ENCODE peak calls at places on chromosome 22, in five cellular contexts. V is pancreas; O is CD8-positive, alpha-beta memory T cell; P is uterus; B is right atrium auricular region. F is an unnamed sample.

GRCh38 chr22:35561796-35562526 is 21.3 kb downstream of the RASD2 start:
- DNase-seq in B (no peak), P (no peak), O (no peak), V (no peak), F (peak; percentile 35)

GRCh38 chr22:21907638-21908522 is 40.4 kb upstream of the MAPK1 start:
- DNase-seq in O (no peak), V (no peak), P (no peak), B (no peak), F (no peak)

GRCh38 chr22:32996702-32997101 is 61.5 kb downstream of the SYN3 start:
- DNase-seq in P (peak; percentile 48), V (peak; percentile 18), O (no peak), B (peak; percentile 90), F (peak; percentile 71)

GRCh38 chr22:40666151-40666848 is 13.0 kb upstream of the MCHR1 start:
- DNase-seq in P (peak; percentile 69), V (no peak), B (no peak), O (no peak), F (no peak)

GRCh38 chr22:49960967-49961600 is 512 bp downstream of the PIM3 start:
- DNase-seq in B (no peak), V (peak; percentile 75), P (peak; percentile 41), O (peak; percentile 38), F (peak; percentile 59)

GRCh38 chr22:37069719-37070118 is 18.2 kb downstream of the KCTD17 start:
- DNase-seq in P (no peak), B (no peak), O (no peak), V (no peak), F (no peak)

GRCh38 chr22:40671369-40671768 is 7.9 kb upstream of the MCHR1 start:
- DNase-seq in P (no peak), B (no peak), V (no peak), O (no peak), F (no peak)

GRCh38 chr22:49972163-49973017 is 11.8 kb downstream of the PIM3 start:
- DNase-seq in P (peak; percentile 39), O (no peak), B (no peak), V (peak; percentile 73), F (no peak)

GRCh38 chr22:47678667-47679287 is 916.3 kb downstream of the TBC1D22A start:
- DNase-seq in B (no peak), P (no peak), V (no peak), O (no peak), F (no peak)

GRCh38 chr22:47674600-47674999 is 912.1 kb downstream of the TBC1D22A start:
- DNase-seq in B (peak; percentile 48), V (no peak), O (no peak), P (no peak), F (no peak)

GRCh38 chr22:47681766-47682165 is 919.3 kb downstream of the TBC1D22A start:
- DNase-seq in V (no peak), O (no peak), B (peak; percentile 21), P (no peak), F (no peak)

GRCh38 chr22:47676685-47677084 is 914.2 kb downstream of the TBC1D22A start:
- DNase-seq in P (no peak), O (no peak), V (no peak), B (peak; percentile 23), F (no peak)

GRCh38 chr22:47678048-47678447 is 915.6 kb downstream of the TBC1D22A start:
- DNase-seq in V (no peak), P (no peak), O (no peak), B (no peak), F (no peak)
- H3K9me3 ChIP-seq in V (no peaks in the 10 kb centered on the region), P (no peaks in the 10 kb centered on the region), O (no peaks in the 10 kb centered on the region), B (no peaks in the 10 kb centered on the region), F (peaks cover 8% of the 10 kb centered on the region)

DNA sequence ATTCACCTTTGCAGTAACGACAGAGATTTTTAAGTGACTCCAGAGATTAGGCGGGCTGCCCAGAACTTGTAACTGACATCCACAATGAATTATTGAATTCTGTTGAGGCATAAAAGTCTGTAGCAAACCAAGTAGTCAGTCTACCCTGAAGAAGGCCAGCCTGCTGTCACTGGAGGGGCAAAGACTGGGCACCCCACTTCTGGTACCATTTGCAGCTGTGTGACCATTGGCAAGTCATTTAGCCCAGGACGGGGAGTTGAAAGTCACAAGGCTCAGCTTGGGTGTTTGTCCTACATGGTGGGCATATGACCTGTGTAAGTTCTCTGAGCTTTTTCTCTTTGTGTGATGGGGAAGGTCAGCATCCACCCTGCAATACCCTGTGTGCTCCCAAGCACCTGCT is 119.4 kb downstream of the ARHGAP8 start:
- DNase-seq in O (no peak), P (no peak), B (no peak), V (no peak), F (no peak)
- H3K9me3 ChIP-seq in O (no peaks in the 10 kb centered on the region), P (no peaks in the 10 kb centered on the region), B (no peaks in the 10 kb centered on the region), V (no peaks in the 10 kb centered on the region), F (peaks cover 16% of the 10 kb centered on the region)

GRCh38 chr22:47574551-47574950 is 812.1 kb downstream of the TBC1D22A start:
- DNase-seq in B (no peak), V (no peak), O (no peak), P (no peak), F (no peak)
- H3K9me3 ChIP-seq in B (no peaks in the 10 kb centered on the region), V (no peaks in the 10 kb centered on the region), O (no peaks in the 10 kb centered on the region), P (no peaks in the 10 kb centered on the region), F (no peaks in the 10 kb centered on the region)

DNA sequence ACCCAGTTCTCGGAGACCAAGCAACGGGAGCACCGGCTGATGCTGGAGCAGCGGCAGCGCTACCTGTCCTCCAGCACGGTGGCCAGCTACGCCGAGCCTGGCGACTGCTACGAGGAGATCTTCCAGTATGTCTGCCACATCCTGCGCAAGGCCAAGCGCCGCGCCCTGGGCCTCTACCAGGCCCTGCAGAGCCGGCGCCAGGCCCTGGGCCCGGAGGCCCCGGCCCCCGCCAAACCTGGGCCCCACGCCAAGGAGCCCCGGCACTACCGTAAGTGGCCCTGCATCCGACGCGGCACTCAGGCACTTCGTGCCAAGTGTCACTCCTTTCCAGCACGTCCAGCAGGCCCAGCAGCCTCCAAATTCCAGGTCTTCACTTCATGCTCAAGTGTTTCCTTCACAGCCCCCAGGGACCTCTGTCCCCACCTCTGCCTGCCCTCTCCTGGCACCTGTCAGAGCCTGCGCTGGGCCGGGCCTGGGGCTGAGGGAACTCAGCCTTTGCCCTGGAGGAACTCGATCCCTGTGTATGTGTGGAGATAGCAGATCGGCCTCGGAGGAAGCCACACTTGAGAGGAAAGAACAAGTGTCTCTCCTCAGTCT is 76.2 kb downstream of the CACNA1I start:
- DNase-seq in B (no peak), O (no peak), V (no peak), P (no peak), F (no peak)
- H3K9me3 ChIP-seq in B (no peaks in the 10 kb centered on the region), O (no peaks in the 10 kb centered on the region), V (no peaks in the 10 kb centered on the region), P (no peaks in the 10 kb centered on the region), F (peaks cover 3% of the 10 kb centered on the region)

GRCh38 chr22:47064416-47064815 is 302.0 kb downstream of the TBC1D22A start:
- DNase-seq in O (no peak), V (no peak), B (no peak), P (no peak), F (no peak)

GRCh38 chr22:47067331-47067890 is 305.0 kb downstream of the TBC1D22A start:
- DNase-seq in P (no peak), V (no peak), O (no peak), B (no peak), F (no peak)

GRCh38 chr22:47066616-47066905 is 304.1 kb downstream of the TBC1D22A start:
- DNase-seq in B (no peak), V (no peak), O (no peak), P (no peak), F (no peak)

GRCh38 chr22:47064016-47064415 is 301.6 kb downstream of the TBC1D22A start:
- DNase-seq in V (no peak), O (no peak), B (no peak), P (no peak), F (no peak)

GRCh38 chr22:47065756-47066615 is 303.5 kb downstream of the TBC1D22A start:
- DNase-seq in O (no peak), V (no peak), B (no peak), P (no peak), F (no peak)
- H3K9me3 ChIP-seq in O (no peaks in the 10 kb centered on the region), V (no peaks in the 10 kb centered on the region), B (no peaks in the 10 kb centered on the region), P (no peaks in the 10 kb centered on the region), F (no peaks in the 10 kb centered on the region)

GRCh38 chr22:47543447-47543846 is 781.0 kb downstream of the TBC1D22A start:
- DNase-seq in V (no peak), P (no peak), O (no peak), B (peak; percentile 1), F (no peak)

GRCh38 chr22:47547881-47548630 is 785.6 kb downstream of the TBC1D22A start:
- DNase-seq in P (no peak), V (no peak), B (peak; percentile 54), O (no peak), F (no peak)

GRCh38 chr22:47548953-47549740 is 786.7 kb downstream of the TBC1D22A start:
- DNase-seq in O (no peak), B (peak; percentile 13), P (no peak), V (no peak), F (no peak)

GRCh38 chr22:47547239-47547661 is 784.8 kb downstream of the TBC1D22A start:
- DNase-seq in O (no peak), B (peak; percentile 36), P (no peak), V (no peak), F (no peak)

DNA sequence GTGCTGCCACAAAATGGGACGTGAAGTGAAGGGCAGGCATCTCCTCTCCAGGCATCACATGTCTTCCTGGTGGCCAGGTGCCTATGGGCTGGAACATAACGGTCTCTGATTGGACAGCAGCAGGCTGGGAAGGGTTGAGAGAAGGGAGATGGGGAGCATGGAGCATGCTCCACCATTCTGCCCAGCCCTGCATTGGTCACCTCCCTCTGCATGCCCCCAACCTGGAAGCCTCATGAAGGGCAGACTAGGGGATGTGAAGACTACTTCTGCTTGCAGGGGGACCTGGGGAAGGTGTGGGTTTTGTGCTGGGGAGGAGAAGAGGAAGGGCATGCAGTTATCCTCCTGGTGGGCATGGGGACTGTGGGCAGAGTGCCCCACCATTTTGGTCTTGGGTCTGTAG is 782.2 kb downstream of the TBC1D22A start:
- DNase-seq in V (no peak), B (peak; percentile 11), P (no peak), O (no peak), F (no peak)
- H3K9me3 ChIP-seq in V (no peaks in the 10 kb centered on the region), B (no peaks in the 10 kb centered on the region), P (no peaks in the 10 kb centered on the region), O (no peaks in the 10 kb centered on the region), F (peaks cover 6% of the 10 kb centered on the region)

GRCh38 chr22:48147404-48147803 is 1385.0 kb downstream of the TBC1D22A start:
- DNase-seq in B (peak; percentile 4), V (no peak), O (no peak), P (no peak), F (no peak)
- H3K9me3 ChIP-seq in B (no peaks in the 10 kb centered on the region), V (no peaks in the 10 kb centered on the region), O (no peaks in the 10 kb centered on the region), P (no peaks in the 10 kb centered on the region), F (peaks cover 7% of the 10 kb centered on the region)

GRCh38 chr22:19317865-19318264 is 26.3 kb upstream of the CLTCL1 start:
- DNase-seq in V (no peak), O (no peak), B (no peak), P (no peak), F (no peak)
- H3K9me3 ChIP-seq in V (peaks cover 3% of the 10 kb centered on the region), O (peaks cover 4% of the 10 kb centered on the region), B (no peaks in the 10 kb centered on the region), P (no peaks in the 10 kb centered on the region), F (peaks cover 23% of the 10 kb centered on the region)

GRCh38 chr22:47446821-47447810 is 684.7 kb downstream of the TBC1D22A start:
- DNase-seq in O (no peak), B (peak; percentile 34), V (no peak), P (no peak), F (no peak)

GRCh38 chr22:47452184-47452583 is 689.7 kb downstream of the TBC1D22A start:
- DNase-seq in O (no peak), B (no peak), P (no peak), V (no peak), F (no peak)

GRCh38 chr22:47450876-47451475 is 688.5 kb downstream of the TBC1D22A start:
- DNase-seq in P (no peak), V (no peak), B (no peak), O (no peak), F (no peak)

GRCh38 chr22:47448231-47449035 is 686.0 kb downstream of the TBC1D22A start:
- DNase-seq in V (no peak), O (no peak), B (peak; percentile 18), P (no peak), F (no peak)

GRCh38 chr22:47449508-47450270 is 687.2 kb downstream of the TBC1D22A start:
- DNase-seq in P (no peak), B (no peak), O (no peak), V (no peak), F (no peak)
- H3K9me3 ChIP-seq in P (no peaks in the 10 kb centered on the region), B (no peaks in the 10 kb centered on the region), O (no peaks in the 10 kb centered on the region), V (no peaks in the 10 kb centered on the region), F (peaks cover 20% of the 10 kb centered on the region)

F was measured in adipocyte.